ENCODE peak calls at places on chromosome 4, in seven cellular contexts. Q is fibroblast of lung, Z is pancreas, U is heart left ventricle, E is suprapubic skin, G is left lung, W is SK-N-SH. I is an unnamed sample.

GRCh38 chr4:169311643-169312365 is 41.0 kb upstream of the SH3RF1 start:
- DNase-seq in Q (peak), Z (no peak), U (no peak), E (no peak), G (no peak), W (peak), I (no peak)

GRCh38 chr4:175456131-175456530 is 355.9 kb downstream of the GPM6A start:
- DNase-seq in Q (peak), Z (no peak), U (no peak), E (no peak), G (no peak), W (no peak), I (no peak)

GRCh38 chr4:100103671-100104070 is 86.6 kb downstream of the DDIT4L start:
- DNase-seq in Q (no peak), Z (no peak), U (no peak), E (no peak), G (no peak), W (no peak), I (no peak)

GRCh38 chr4:145840162-145840768 is 98.4 kb downstream of the ZNF827 start:
- DNase-seq in Q (peak), Z (no peak), U (no peak), E (no peak), G (no peak), W (peak), I (no peak)

GRCh38 chr4:169031392-169031791 is 21.3 kb upstream of the CBR4 start:
- DNase-seq in Q (no peak), Z (no peak), U (no peak), E (no peak), G (no peak), W (no peak), I (no peak)

GRCh38 chr4:76782837-76783236 is 115.1 kb downstream of the SOWAHB start:
- DNase-seq in Q (peak), Z (no peak), U (no peak), E (no peak), G (no peak), W (no peak), I (no peak)

GRCh38 chr4:175298119-175298518 is 380.0 kb downstream of the ADAM29 start:
- DNase-seq in Q (peak), Z (no peak), U (no peak), E (no peak), G (no peak), W (no peak), I (no peak)

GRCh38 chr4:74501579-74501978 is 56.6 kb downstream of the AREG start:
- DNase-seq in Q (peak), Z (no peak), U (no peak), E (no peak), G (no peak), W (no peak), I (no peak)

GRCh38 chr4:95050980-95051688 is 293.4 kb downstream of the BMPR1B start:
- DNase-seq in Q (peak), Z (no peak), U (no peak), E (no peak), G (no peak), W (no peak), I (peak)

GRCh38 chr4:184287697-184288255 is 70.1 kb upstream of the ENPP6 start:
- DNase-seq in Q (peak), Z (no peak), U (no peak), E (no peak), G (peak), W (no peak), I (no peak)

GRCh38 chr4:6591305-6591704 is 16.3 kb downstream of the MAN2B2 start:
- DNase-seq in Q (no peak), Z (no peak), U (no peak), E (no peak), G (no peak), W (no peak), I (no peak)

GRCh38 chr4:2799971-2800690 is 7.2 kb downstream of the SH3BP2 start:
- DNase-seq in Q (no peak), Z (peak), U (peak), E (peak), G (peak), W (no peak), I (peak)

GRCh38 chr4:45663495-45664148 is 460.2 kb downstream of the GABRG1 start:
- DNase-seq in Q (no peak), Z (no peak), U (no peak), E (no peak), G (no peak), W (no peak), I (no peak)

GRCh38 chr4:73662709-73663546 is 42.7 kb upstream of the RASSF6 start:
- DNase-seq in Q (peak), Z (no peak), U (no peak), E (no peak), G (no peak), W (no peak), I (no peak)

GRCh38 chr4:48047421-48047844 is 30.9 kb downstream of the NIPAL1 start:
- DNase-seq in Q (no peak), Z (peak), U (peak), E (no peak), G (peak), W (no peak), I (no peak)

GRCh38 chr4:152729466-152729865 is 49.7 kb upstream of the TMEM154 start:
- DNase-seq in Q (peak), Z (no peak), U (no peak), E (no peak), G (no peak), W (no peak), I (no peak)

GRCh38 chr4:184330008-184330400 is 112.3 kb upstream of the ENPP6 start:
- DNase-seq in Q (peak), Z (no peak), U (no peak), E (peak), G (no peak), W (no peak), I (peak)

GRCh38 chr4:117971406-117971805 is 62.9 kb upstream of the NDST3 start:
- DNase-seq in Q (peak), Z (no peak), U (no peak), E (no peak), G (no peak), W (no peak), I (no peak)

GRCh38 chr4:83605744-83606172 is 69.8 kb downstream of the GPAT3 start:
- DNase-seq in Q (no peak), Z (no peak), U (no peak), E (no peak), G (no peak), W (no peak), I (no peak)

GRCh38 chr4:138870739-138871633 is 144.6 kb upstream of the NOCT start:
- DNase-seq in Q (peak), Z (peak), U (peak), E (no peak), G (peak), W (peak), I (peak)

GRCh38 chr4:28254003-28254402 is 1393.4 kb downstream of the STIM2 start:
- DNase-seq in Q (no peak), Z (no peak), U (no peak), E (no peak), G (no peak), W (no peak), I (no peak)

GRCh38 chr4:40190880-40191815 is 5.7 kb upstream of the RHOH start:
- DNase-seq in Q (no peak), Z (no peak), U (no peak), E (no peak), G (no peak), W (no peak), I (no peak)

GRCh38 chr4:63505714-63506460 is 903.4 kb downstream of the TECRL start:
- DNase-seq in Q (no peak), Z (no peak), U (no peak), E (no peak), G (no peak), W (no peak), I (no peak)

GRCh38 chr4:11765849-11766453 is 337.3 kb upstream of the HS3ST1 start:
- DNase-seq in Q (peak), Z (no peak), U (no peak), E (no peak), G (no peak), W (peak), I (no peak)

GRCh38 chr4:10639664-10640063 is 44.9 kb downstream of the CLNK start:
- DNase-seq in Q (peak), Z (no peak), U (no peak), E (no peak), G (no peak), W (no peak), I (no peak)

GRCh38 chr4:166153539-166153938 is 280.5 kb downstream of the TLL1 start:
- DNase-seq in Q (peak), Z (no peak), U (no peak), E (no peak), G (no peak), W (no peak), I (no peak)

GRCh38 chr4:97238956-97239698 is 904.1 kb downstream of the STPG2 start:
- DNase-seq in Q (no peak), Z (no peak), U (no peak), E (no peak), G (no peak), W (no peak), I (no peak)

GRCh38 chr4:182548156-182548555 is 305.0 kb downstream of the TENM3 start:
- DNase-seq in Q (no peak), Z (no peak), U (no peak), E (no peak), G (no peak), W (no peak), I (no peak)

GRCh38 chr4:2813446-2814405 is 20.8 kb downstream of the SH3BP2 start:
- DNase-seq in Q (no peak), Z (no peak), U (no peak), E (no peak), G (no peak), W (no peak), I (no peak)

DNA sequence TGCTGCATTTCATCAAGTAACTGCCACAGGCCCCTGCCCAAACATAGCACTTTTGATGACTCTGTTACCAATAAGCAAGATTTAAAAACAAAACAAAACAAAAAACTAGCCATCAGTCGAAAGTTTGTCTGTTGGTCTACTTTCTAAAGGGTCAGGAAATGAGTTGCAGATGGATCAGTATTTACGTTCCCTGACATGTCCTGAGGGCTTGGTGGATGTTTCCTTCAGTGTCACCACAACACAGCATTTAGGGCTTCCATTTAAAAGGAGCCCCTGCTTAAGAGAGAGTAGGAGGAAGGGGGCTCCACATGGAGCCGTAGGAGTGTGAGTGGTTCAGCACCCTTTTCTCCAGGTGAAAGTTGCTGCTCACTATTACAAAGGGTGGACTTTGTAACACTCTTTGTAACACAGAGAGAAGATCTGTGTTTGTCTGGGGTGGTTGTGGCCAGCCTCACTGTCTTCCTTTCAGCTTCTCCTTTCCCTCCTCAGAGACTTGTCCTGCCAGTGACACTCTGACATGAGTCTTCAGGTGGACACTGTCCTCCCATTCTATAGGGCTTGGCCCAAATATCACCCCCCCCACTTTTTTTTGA is 167.5 kb upstream of the PDE5A start:
- DNase-seq in Q (no peak), Z (no peak), U (no peak), E (no peak), G (no peak), W (peak), I (no peak)
- H3K4me3 ChIP-seq in Q (no peak), Z (no peak), U (no peak), E (no peak), G (no peak), W (no peak), I (no peak)

GRCh38 chr4:81465668-81466357 is 5.9 kb downstream of the RASGEF1B start:
- DNase-seq in Q (no peak), Z (no peak), U (no peak), E (no peak), G (no peak), W (no peak), I (no peak)

GRCh38 chr4:81467672-81467964 is 4.1 kb downstream of the RASGEF1B start:
- DNase-seq in Q (no peak), Z (no peak), U (no peak), E (no peak), G (no peak), W (no peak), I (no peak)

GRCh38 chr4:81469774-81470455 is 1.8 kb downstream of the RASGEF1B start:
- DNase-seq in Q (no peak), Z (no peak), U (no peak), E (no peak), G (no peak), W (no peak), I (no peak)

GRCh38 chr4:81468685-81469084 is 3.0 kb downstream of the RASGEF1B start:
- DNase-seq in Q (no peak), Z (no peak), U (no peak), E (no peak), G (no peak), W (no peak), I (no peak)

DNA sequence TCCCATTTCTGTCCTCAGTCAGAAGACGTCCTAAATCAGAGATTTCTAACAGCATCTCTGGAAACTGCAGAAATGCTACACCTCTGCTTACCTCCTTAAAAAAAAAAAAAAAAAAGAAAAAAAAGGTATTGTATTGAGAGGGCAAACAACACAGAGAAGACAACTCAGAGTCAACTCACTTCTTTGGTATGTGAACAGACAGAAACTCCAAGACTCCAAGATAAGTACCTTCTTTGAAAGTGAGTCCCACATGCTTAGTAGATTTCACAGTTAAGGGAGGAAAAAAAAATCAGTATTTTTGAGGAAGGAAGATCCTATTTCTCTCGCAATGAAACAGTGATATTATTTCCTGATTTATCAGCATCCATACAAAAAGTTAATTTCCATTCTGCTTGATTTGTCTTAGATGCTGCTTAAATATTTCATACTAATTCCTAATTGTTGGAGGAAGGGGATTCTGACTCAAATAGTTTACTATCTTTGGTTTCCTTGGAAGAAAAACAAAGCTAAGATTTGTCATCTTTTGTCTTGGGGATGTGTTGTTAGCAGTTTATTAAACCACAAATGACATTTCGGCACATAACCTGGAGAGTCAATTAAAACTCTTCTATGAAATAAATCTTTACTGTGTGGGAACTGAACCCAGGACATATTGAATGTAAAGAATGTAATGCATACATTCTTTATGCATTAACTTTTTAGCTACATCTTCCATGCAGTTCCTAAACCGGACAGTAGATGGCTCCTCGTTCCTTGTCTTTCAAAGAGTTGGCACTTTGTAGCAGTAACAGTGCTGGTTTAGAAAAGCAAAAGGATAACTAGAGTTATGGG is 4.7 kb downstream of the RASGEF1B start:
- DNase-seq in Q (peak), Z (peak), U (no peak), E (no peak), G (no peak), W (peak), I (no peak)
- TF ChIP-seq CTCF in Q (peak), Z (peak), U (peak), E (peak), G (peak), W (peak), I (peak)

DNA sequence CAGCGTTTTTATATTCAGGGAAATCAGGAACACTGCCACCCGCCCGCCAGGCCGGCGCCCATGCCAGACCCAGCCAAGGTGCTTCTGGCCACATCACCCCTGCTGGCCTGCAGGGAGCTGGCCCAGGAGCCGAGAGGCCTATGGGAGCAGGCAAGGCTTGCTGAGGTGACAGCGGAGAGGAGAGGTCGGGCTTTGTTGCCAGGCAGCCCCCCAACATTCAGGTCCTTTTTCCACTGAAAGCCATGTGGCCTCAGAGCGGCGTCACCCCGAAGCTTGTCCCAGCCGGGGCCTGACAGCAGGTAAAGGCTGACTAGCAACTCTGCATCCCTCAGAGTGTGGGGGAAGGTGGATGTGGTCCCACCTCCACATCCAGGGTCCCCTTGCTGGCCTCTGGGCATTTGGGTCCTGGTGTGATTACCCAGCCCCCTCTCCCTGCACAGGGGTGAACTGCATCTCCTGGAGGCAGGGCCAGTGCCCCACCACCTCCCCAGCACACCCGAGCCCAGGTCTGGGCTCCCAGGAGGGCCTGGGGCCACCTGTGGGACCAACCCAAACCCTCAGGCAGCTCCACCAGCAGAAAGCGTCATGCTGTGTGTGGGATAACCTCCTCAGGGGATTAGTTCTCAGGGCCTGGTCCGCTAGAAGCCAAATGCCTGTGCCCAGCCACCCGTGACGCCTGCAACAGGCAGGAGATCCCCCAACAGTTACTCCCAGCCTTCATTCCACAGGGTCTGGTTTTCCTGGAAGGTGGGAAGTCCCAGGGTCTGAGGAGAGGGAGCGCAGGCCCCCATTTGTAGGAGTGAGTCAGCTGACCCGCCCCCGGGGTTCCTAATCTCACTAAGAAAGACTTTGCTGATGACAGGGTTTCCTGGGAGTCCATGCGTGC is at the start of gene PDE6B:
- DNase-seq in Q (no peak), Z (no peak), U (no peak), E (no peak), G (no peak), W (no peak), I (no peak)
- H3K27ac ChIP-seq in Q (no peak), Z (no peak), U (no peak), E (no peak), G (no peak), W (no peak), I (no peak)

GRCh38 chr4:52014903-52015302 is 5.3 kb downstream of the LRRC66 start:
- DNase-seq in Q (no peak), Z (no peak), U (no peak), E (no peak), G (no peak), W (no peak), I (no peak)
- H3K4me3 ChIP-seq in Q (no peak), Z (no peak), U (no peak), E (no peak), G (no peak), W (no peak), I (no peak)

DNA sequence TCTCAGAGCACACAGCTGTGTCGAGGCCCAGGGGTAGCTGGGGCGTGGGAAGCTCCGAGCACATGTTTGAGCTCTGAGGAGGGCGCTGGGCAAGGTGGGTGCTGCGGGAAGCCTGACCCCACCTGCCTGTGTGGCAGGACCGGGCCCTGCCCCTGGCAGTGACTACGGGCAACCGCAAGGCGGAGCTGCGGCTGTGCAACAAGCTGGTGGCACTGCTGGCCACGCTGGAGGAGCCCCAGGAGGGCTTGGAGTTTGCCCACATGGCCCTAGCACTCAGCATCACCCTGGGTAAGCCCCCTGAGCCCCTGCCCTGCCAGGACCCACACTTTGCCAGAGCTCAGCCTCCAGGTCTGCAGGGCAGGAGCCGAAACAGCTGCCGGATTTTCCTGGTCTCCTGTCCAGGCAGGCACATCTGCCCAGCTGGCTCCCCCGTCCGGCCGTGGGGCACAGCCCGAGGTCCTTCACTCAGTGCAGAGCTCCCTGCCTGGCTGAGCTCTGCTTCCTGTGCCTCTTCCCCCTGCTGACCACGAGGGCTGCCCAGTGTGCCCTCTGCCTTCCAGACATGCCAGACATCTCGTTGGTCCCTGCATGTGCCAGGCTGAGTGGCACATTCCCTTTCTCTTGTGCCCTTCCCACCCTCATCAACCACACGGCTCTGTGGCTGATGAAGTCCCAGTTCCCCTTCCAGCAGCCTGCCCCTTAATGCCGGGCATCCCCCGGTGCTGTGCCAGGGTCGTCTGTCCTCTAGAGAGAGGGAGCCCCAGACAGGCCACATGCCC is 33.2 kb upstream of the HTRA3 start:
- DNase-seq in Q (no peak), Z (no peak), U (no peak), E (no peak), G (no peak), W (peak), I (no peak)
- TF ChIP-seq CTCF in Q (no peak), Z (no peak), U (no peak), E (no peak), G (no peak), W (no peak), I (peak)